ENCODE peak calls at places on chromosomes 16 and 17, in four cellular contexts. One of them, this sample, is unnamed.

GRCh38 chr16:3810198-3810664 is 70.3 kb downstream of the CREBBP start:
- DNase-seq in heart right ventricle: no peak
- DNase-seq in ovary: no peak
- DNase-seq in GM23248: no peak
- DNase-seq in this sample: no peak

GRCh38 chr16:77961811-77962210 is 60.5 kb upstream of the CLEC3A start:
- DNase-seq in GM23248: peak; percentile 57
- DNase-seq in heart right ventricle: no peak
- DNase-seq in ovary: no peak
- DNase-seq in this sample: peak; percentile 71

GRCh38 chr17:79633937-79634813 is 23.3 kb upstream of the RBFOX3 start:
- DNase-seq in ovary: no peak
- DNase-seq in heart right ventricle: no peak
- DNase-seq in GM23248: no peak
- DNase-seq in this sample: no peak

GRCh38 chr16:4111748-4112696 is 4.2 kb downstream of the ADCY9 start:
- DNase-seq in GM23248: peak; percentile 80
- DNase-seq in ovary: no peak
- DNase-seq in heart right ventricle: no peak
- DNase-seq in this sample: no peak

GRCh38 chr16:19179890-19180490 is 11.9 kb downstream of the SYT17 start:
- DNase-seq in ovary: no peak
- DNase-seq in heart right ventricle: peak; percentile 55
- DNase-seq in GM23248: peak; percentile 67
- DNase-seq in this sample: no peak

GRCh38 chr16:56357291-56357764 is 68.0 kb downstream of the AMFR start:
- DNase-seq in GM23248: peak; percentile 83
- DNase-seq in heart right ventricle: no peak
- DNase-seq in ovary: no peak
- DNase-seq in this sample: peak; percentile 76

GRCh38 chr17:7167832-7168231 is 11.3 kb downstream of the ASGR1 start:
- DNase-seq in heart right ventricle: no peak
- DNase-seq in ovary: no peak
- DNase-seq in GM23248: peak; percentile 79
- DNase-seq in this sample: no peak

GRCh38 chr16:78200623-78201096 is 101.2 kb downstream of the WWOX start:
- DNase-seq in GM23248: no peak
- DNase-seq in heart right ventricle: no peak
- DNase-seq in ovary: no peak
- DNase-seq in this sample: no peak

GRCh38 chr17:31269597-31269996 is 27.4 kb downstream of the OMG start:
- DNase-seq in heart right ventricle: peak; percentile 9
- DNase-seq in GM23248: peak; percentile 93
- DNase-seq in ovary: no peak
- DNase-seq in this sample: peak; percentile 99

GRCh38 chr17:10757658-10758057 is 27.8 kb upstream of the TMEM220 start:
- DNase-seq in GM23248: no peak
- DNase-seq in ovary: no peak
- DNase-seq in heart right ventricle: no peak
- DNase-seq in this sample: no peak
- H3K27ac ChIP-seq in GM23248: no peak overlapping the region
- H3K27ac ChIP-seq in ovary: no peak overlapping the region
- H3K27ac ChIP-seq in heart right ventricle: no peak overlapping the region
- H3K27ac ChIP-seq in this sample: no peak overlapping the region

GRCh38 chr17:67080804-67081203 is 36.5 kb downstream of the CACNG1 start:
- DNase-seq in heart right ventricle: no peak
- DNase-seq in ovary: no peak
- DNase-seq in GM23248: no peak
- DNase-seq in this sample: no peak
- H3K27ac ChIP-seq in heart right ventricle: no peak overlapping the region
- H3K27ac ChIP-seq in ovary: no peak overlapping the region
- H3K27ac ChIP-seq in GM23248: no peak overlapping the region
- H3K27ac ChIP-seq in this sample: no peak overlapping the region

GRCh38 chr16:85550422-85551318 is 62.5 kb upstream of the GSE1 start:
- DNase-seq in ovary: no peak
- DNase-seq in GM23248: no peak
- DNase-seq in heart right ventricle: no peak
- DNase-seq in this sample: no peak
- H3K27ac ChIP-seq in ovary: no peak overlapping the region
- H3K27ac ChIP-seq in GM23248: no peak overlapping the region
- H3K27ac ChIP-seq in heart right ventricle: no peak overlapping the region
- H3K27ac ChIP-seq in this sample: no peak overlapping the region

DNA sequence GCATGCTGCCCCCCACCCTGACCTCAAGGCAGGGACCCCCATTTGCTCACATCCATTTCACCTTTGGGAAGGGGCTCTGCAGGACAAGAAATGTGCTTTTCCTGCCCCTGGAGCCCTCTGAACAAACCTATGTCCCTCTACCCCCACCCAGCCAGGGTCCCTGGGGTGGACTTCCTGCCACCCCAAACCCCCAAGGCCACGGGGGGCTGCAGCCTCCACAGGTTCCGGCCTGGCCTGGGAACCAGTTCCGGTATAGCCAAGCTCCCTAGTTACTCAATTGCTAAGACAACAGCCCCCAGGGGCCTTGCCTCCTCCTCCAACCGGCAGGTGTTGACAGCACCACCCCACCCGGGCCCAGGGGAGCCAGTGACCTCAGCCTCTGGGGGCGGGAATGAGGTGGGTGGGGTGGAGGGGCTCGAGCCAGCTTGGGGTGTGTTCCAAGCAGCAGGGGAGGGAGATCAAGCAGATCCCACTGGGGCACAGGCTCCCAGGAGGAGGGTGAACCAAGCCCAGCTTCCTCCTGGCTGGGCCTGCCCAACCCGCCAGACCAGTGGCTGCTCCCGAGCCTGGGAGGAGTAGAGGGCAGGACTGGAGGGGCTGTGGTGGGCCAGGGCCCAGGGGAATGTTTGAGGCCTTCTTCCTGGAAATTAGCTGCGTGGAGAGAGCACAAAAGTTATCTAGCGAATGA is 6.6 kb downstream of the PNMT start:
- DNase-seq in GM23248: no peak
- DNase-seq in ovary: no peak
- DNase-seq in heart right ventricle: peak; percentile 72
- DNase-seq in this sample: no peak
- H3K27ac ChIP-seq in GM23248: no peak overlapping the region
- H3K27ac ChIP-seq in ovary: no peak overlapping the region
- H3K27ac ChIP-seq in heart right ventricle: peak overlapping the region; percentile 92
- H3K27ac ChIP-seq in this sample: no peak overlapping the region

GRCh38 chr16:85221081-85221809 is 109.0 kb upstream of the CIBAR2 start:
- DNase-seq in heart right ventricle: no peak
- DNase-seq in GM23248: no peak
- DNase-seq in ovary: peak; percentile 66
- DNase-seq in this sample: no peak

GRCh38 chr16:85221810-85222150 is 109.5 kb upstream of the CIBAR2 start:
- DNase-seq in ovary: no peak
- DNase-seq in GM23248: no peak
- DNase-seq in heart right ventricle: no peak
- DNase-seq in this sample: no peak

GRCh38 chr16:85220125-85220839 is 108.0 kb upstream of the CIBAR2 start:
- DNase-seq in ovary: peak; percentile 87
- DNase-seq in GM23248: peak; percentile 80
- DNase-seq in heart right ventricle: peak; percentile 85
- DNase-seq in this sample: peak; percentile 79

GRCh38 chr16:85225291-85225690 is 113.0 kb upstream of the CIBAR2 start:
- DNase-seq in ovary: no peak
- DNase-seq in heart right ventricle: no peak
- DNase-seq in GM23248: no peak
- DNase-seq in this sample: no peak

DNA sequence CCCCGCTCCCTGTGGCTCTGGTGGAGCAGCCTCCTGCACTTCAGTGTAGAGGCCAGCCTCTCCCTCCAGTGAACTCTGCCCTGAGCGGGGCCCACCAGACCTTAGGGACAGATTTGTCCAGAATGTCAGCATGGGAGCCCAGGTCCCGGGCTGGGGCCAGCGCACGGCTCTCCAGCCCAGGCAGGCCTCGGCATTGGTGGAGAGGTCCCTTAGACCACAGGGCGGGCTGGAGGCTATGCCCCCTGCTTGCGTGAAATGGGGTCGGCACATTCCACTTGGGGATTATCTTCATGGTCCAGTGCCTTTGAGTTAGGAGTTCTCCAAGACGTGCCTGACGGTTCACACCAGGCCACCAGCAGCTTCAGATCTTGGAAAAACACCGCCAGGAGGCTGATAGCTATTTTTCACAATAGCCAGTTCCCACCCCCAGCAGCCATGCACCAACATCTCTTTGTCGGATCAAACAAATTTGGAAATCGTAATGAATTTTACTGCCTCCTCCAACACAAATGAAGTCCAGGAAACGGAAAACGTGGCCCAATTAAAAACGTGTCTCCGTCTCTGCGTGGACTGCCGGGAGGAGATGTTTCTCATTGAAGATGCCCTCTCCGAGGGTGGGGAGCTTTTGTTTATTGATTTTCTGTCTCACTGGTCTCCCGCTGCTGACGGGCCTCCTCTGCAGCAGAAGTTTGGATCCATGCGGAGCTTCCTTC is 110.0 kb upstream of the CIBAR2 start:
- DNase-seq in heart right ventricle: no peak
- DNase-seq in GM23248: no peak
- DNase-seq in ovary: peak; percentile 41
- DNase-seq in this sample: no peak
- H3K27ac ChIP-seq in heart right ventricle: no peak overlapping the region
- H3K27ac ChIP-seq in GM23248: no peak overlapping the region
- H3K27ac ChIP-seq in ovary: peak overlapping the region; percentile 66
- H3K27ac ChIP-seq in this sample: peak overlapping the region; percentile 27

DNA sequence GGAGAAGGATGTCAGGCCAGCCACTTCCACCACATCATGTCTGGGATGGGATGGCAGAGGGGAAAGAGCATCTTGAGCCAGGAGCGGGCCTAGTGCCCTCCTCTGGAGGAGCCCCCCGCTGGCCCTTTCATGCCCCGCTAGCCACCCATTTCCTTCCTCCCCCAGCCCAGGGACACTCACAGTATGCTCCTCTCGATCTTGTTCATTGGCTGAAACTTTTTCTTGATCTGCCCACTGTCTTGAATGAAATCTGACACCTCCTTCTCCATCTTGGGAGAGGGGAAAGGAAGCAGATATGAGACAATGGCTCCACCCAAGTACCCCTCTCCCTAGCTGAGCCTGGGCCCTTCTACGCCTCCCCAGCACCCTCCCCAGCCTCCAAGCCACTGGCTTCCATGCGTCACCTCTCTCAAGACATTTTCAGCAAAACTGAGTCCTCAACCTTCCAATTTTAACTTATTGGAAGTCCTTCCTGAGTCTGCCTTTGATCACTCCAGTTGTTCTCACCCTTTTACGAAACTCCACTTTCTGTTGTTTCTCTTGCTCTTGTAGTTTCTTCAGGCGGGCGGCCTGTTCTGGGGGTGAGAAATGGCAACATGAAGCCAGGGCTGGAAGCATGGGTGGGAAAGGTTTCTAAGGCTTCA is 7.2 kb downstream of the SPAG7 start:
- DNase-seq in ovary: no peak
- DNase-seq in heart right ventricle: no peak
- DNase-seq in GM23248: no peak
- DNase-seq in this sample: no peak
- H3K27ac ChIP-seq in ovary: no peak overlapping the region
- H3K27ac ChIP-seq in heart right ventricle: no peak overlapping the region
- H3K27ac ChIP-seq in GM23248: no peak overlapping the region
- H3K27ac ChIP-seq in this sample: no peak overlapping the region

This sample was measured in astrocyte.